ENCODE peak calls at places on chromosomes 1 and 21, in nine cellular contexts. H is aorta; Q is effector CD8-positive, alpha-beta T cell; Z is activated CD4-positive, alpha-beta T cell treated with anti-CD3 and anti-CD28 coated beads, Interleukin-2, amount 50 U/mL, for 1 hour; V is GM10248; X is bronchial epithelial cell; F is C1 segment of cervical spinal cord; S is GDM1; R is NCI-H1436. G is an unnamed sample.

GRCh38 chr1:13462682-13463081 is 51.1 kb downstream of the LRRC38 start:
- DNase-seq in V (no peak), X (no peak), R (no peak), H (no peak), Z (no peak), Q (no peak), S (no peak), F (no peak), G (no peak)

GRCh38 chr1:32892368-32893197 is 6.3 kb downstream of the HPCA start:
- DNase-seq in F (peak; percentile 76), R (peak; percentile 84), Q (peak; percentile 12), S (no peak), V (peak; percentile 63), X (no peak), Z (peak; percentile 20), H (peak; percentile 41), G (peak; percentile 28)

GRCh38 chr1:204074274-204075115 is 1.6 kb downstream of the SOX13 start:
- DNase-seq in R (peak; percentile 32), Q (no peak), H (peak; percentile 77), V (no peak), X (peak; percentile 29), S (no peak), Z (no peak), F (peak; percentile 72), G (no peak)

GRCh38 chr1:24042375-24042774 is 62.2 kb upstream of the SRSF10 start:
- DNase-seq in F (no peak), S (no peak), Q (no peak), V (no peak), H (no peak), Z (no peak), R (no peak), X (no peak), G (no peak)

GRCh38 chr1:226411619-226412018 is 3.7 kb upstream of the PARP1 start:
- DNase-seq in Q (no peak), Z (no peak), H (peak; percentile 73), S (no peak), X (no peak), V (no peak), F (peak; percentile 16), R (no peak), G (no peak)

GRCh38 chr1:105838071-105838470 is 1218.4 kb upstream of the PRMT6 start:
- DNase-seq in R (no peak), H (no peak), X (no peak), Z (no peak), Q (no peak), V (no peak), F (no peak), S (no peak), G (no peak)

GRCh38 chr1:193494368-193494767 is 308.0 kb upstream of the B3GALT2 start:
- DNase-seq in R (no peak), Q (no peak), F (no peak), Z (no peak), S (no peak), V (no peak), H (no peak), X (no peak), G (no peak)

GRCh38 chr1:241532173-241532553 is at the start of gene KMO:
- DNase-seq in Z (no peak), S (no peak), R (no peak), F (no peak), Q (no peak), H (no peak), V (no peak), X (peak; percentile 24), G (no peak)

GRCh38 chr1:199490804-199491527 is 536.5 kb upstream of the NR5A2 start:
- DNase-seq in Q (no peak), H (no peak), S (no peak), X (peak; percentile 87), F (no peak), V (no peak), Z (no peak), R (no peak), G (no peak)

GRCh38 chr1:228037401-228038386 is 30.9 kb downstream of the WNT3A start:
- DNase-seq in F (no peak), R (no peak), H (peak; percentile 44), S (no peak), Z (peak; percentile 14), V (peak; percentile 84), X (peak; percentile 43), Q (no peak), G (no peak)

GRCh38 chr1:118077331-118078055 is 107.5 kb downstream of the SPAG17 start:
- DNase-seq in R (no peak), Z (no peak), H (no peak), S (no peak), F (no peak), Q (no peak), V (no peak), X (peak; percentile 54), G (no peak)

GRCh38 chr21:46189213-46189958 is 5.1 kb upstream of the SPATC1L start:
- DNase-seq in Q (no peak), H (peak; percentile 48), S (no peak), X (peak; percentile 34), Z (no peak), F (no peak), R (no peak), V (no peak), G (no peak)

GRCh38 chr1:201742476-201742875 is 86.5 kb upstream of the IPO9 start:
- DNase-seq in X (no peak), Q (no peak), F (no peak), S (no peak), H (no peak), V (no peak), Z (no peak), R (no peak), G (no peak)

GRCh38 chr1:156394082-156394481 is 25.1 kb downstream of the RHBG start:
- DNase-seq in H (no peak), F (no peak), V (no peak), S (no peak), Z (no peak), X (no peak), R (no peak), Q (no peak), G (no peak)

GRCh38 chr21:28069446-28069845 is 923.2 kb downstream of the LTN1 start:
- DNase-seq in Q (no peak), H (no peak), S (no peak), V (no peak), Z (no peak), F (no peak), R (no peak), X (peak; percentile 14), G (no peak)

GRCh38 chr1:62281922-62282555 is 37.2 kb downstream of the KANK4 start:
- DNase-seq in F (no peak), H (no peak), X (no peak), Z (no peak), V (no peak), R (no peak), S (no peak), Q (no peak), G (no peak)

GRCh38 chr1:121516279-121516967 is 331.6 kb downstream of the SRGAP2C start:
- DNase-seq in H (peak; percentile 71), Z (peak; percentile 12), Q (no peak), X (no peak), F (no peak), V (no peak), R (no peak), S (peak; percentile 45), G (peak; percentile 20)

GRCh38 chr1:30001452-30002039 is 721.8 kb downstream of the MATN1 start:
- DNase-seq in F (no peak), H (no peak), S (no peak), V (no peak), Q (no peak), Z (no peak), R (no peak), X (no peak), G (no peak)

GRCh38 chr1:201528631-201529260 is 10.2 kb upstream of the NAV1 start:
- DNase-seq in Q (no peak), V (no peak), F (no peak), X (peak; percentile 39), H (no peak), S (no peak), Z (no peak), R (no peak), G (no peak)

GRCh38 chr1:58063095-58063494 is 483.4 kb downstream of the OMA1 start:
- DNase-seq in V (no peak), X (peak; percentile 73), S (no peak), Z (no peak), H (no peak), F (no peak), Q (no peak), R (no peak), G (no peak)

GRCh38 chr1:98086796-98087195 is 166.0 kb upstream of the DPYD start:
- DNase-seq in R (no peak), H (no peak), Z (no peak), S (no peak), Q (no peak), X (peak; percentile 98), F (no peak), V (no peak), G (no peak)

GRCh38 chr1:29090937-29091618 is 32.6 kb downstream of the TMEM200B start:
- DNase-seq in V (no peak), S (no peak), X (no peak), R (peak; percentile 2), H (no peak), Z (no peak), Q (no peak), F (no peak), G (no peak)

GRCh38 chr1:65147424-65148177 is 402 bp upstream of the AK4 start:
- DNase-seq in Z (peak; percentile 6), X (peak; percentile 42), V (peak; percentile 78), R (peak; percentile 24), F (peak; percentile 52), S (peak; percentile 53), H (peak; percentile 62), Q (no peak), G (no peak)

GRCh38 chr21:37914211-37914900 is 1.9 kb downstream of the KCNJ6 start:
- DNase-seq in X (no peak), R (no peak), V (peak; percentile 32), Z (no peak), Q (no peak), H (peak; percentile 57), F (no peak), S (no peak), G (no peak)

GRCh38 chr1:40032240-40032891 is 8.2 kb upstream of the CAP1 start:
- DNase-seq in Z (peak; percentile 48), R (peak; percentile 43), S (peak; percentile 55), X (peak; percentile 68), H (peak; percentile 59), Q (peak; percentile 6), V (peak; percentile 57), F (peak; percentile 5), G (peak; percentile 42)

GRCh38 chr1:234532511-234532922 is 53.5 kb upstream of the TARBP1 start:
- DNase-seq in S (no peak), H (no peak), X (peak; percentile 78), F (no peak), Q (no peak), R (no peak), V (no peak), Z (no peak), G (no peak)

GRCh38 chr1:10781137-10781536 is 15.3 kb downstream of the CASZ1 start:
- DNase-seq in R (no peak), H (no peak), Q (no peak), F (no peak), S (no peak), Z (no peak), X (no peak), V (no peak), G (no peak)

G was measured in effector memory CD8-positive, alpha-beta T cell.